ENCODE peak calls at places on chromosomes 1 and 21, in ten cellular contexts. K is kidney tubule cell; C is left ventricle myocardium inferior; F is putamen; E is breast epithelium; O is activated effector memory CD4-positive, alpha-beta T cell treated with Interleukin-2 at 50 U/mL for 16 hours; V is activated T-cell treated with anti-CD3 and anti-CD28 coated beads for 24 hours; R is ACHN; X is fibroblast of the aortic adventitia; U is lower leg skin. I is an unnamed sample.

GRCh38 chr1:18556364-18556763 is 74.3 kb upstream of the PAX7 start:
- DNase-seq in K (no peak), C (no peak), F (no peak), E (no peak), O (no peak), V (no peak), R (peak; percentile 30), X (peak; percentile 12), U (no peak), I (no peak)

GRCh38 chr1:200670215-200671118 is 760 bp upstream of the DDX59 start:
- DNase-seq in K (peak; percentile 66), C (no peak), F (peak; percentile 67), E (no peak), O (no peak), V (no peak), R (peak; percentile 76), X (peak; percentile 12), U (no peak), I (no peak)

GRCh38 chr21:27581168-27581567 is 614.3 kb upstream of the ADAMTS5 start:
- DNase-seq in K (peak; percentile 96), C (no peak), F (no peak), E (no peak), O (no peak), V (no peak), R (no peak), X (no peak), U (no peak), I (no peak)

GRCh38 chr1:54302951-54303843 is 103.0 kb downstream of the SSBP3 start:
- DNase-seq in K (no peak), C (no peak), F (no peak), E (no peak), O (no peak), V (no peak), R (no peak), X (no peak), U (no peak), I (no peak)

GRCh38 chr1:26582836-26583460 is 53.4 kb downstream of the RPS6KA1 start:
- DNase-seq in K (peak; percentile 91), C (no peak), F (no peak), E (no peak), O (no peak), V (peak; percentile 72), R (peak; percentile 84), X (peak; percentile 66), U (no peak), I (peak; percentile 80)

GRCh38 chr1:48680411-48681035 is 96.2 kb downstream of the BEND5 start:
- DNase-seq in K (peak; percentile 57), C (no peak), F (no peak), E (no peak), O (no peak), V (no peak), R (no peak), X (no peak), U (peak; percentile 34), I (no peak)

GRCh38 chr1:50422946-50423669 is at the start of gene DMRTA2:
- DNase-seq in K (peak; percentile 40), C (no peak), F (peak; percentile 39), E (no peak), O (no peak), V (no peak), R (no peak), X (no peak), U (no peak), I (no peak)

GRCh38 chr1:59279651-59280050 is 17.2 kb upstream of the FGGY start:
- DNase-seq in K (no peak), C (no peak), F (no peak), E (no peak), O (no peak), V (no peak), R (no peak), X (no peak), U (no peak), I (no peak)

GRCh38 chr1:3027611-3028371 is 6.5 kb downstream of the ACTRT2 start:
- DNase-seq in K (no peak), C (no peak), F (no peak), E (no peak), O (no peak), V (no peak), R (no peak), X (no peak), U (peak; percentile 76), I (no peak)

GRCh38 chr1:34806396-34806795 is 13.6 kb downstream of the GJA4 start:
- DNase-seq in K (peak; percentile 3), C (no peak), F (no peak), E (no peak), O (no peak), V (no peak), R (no peak), X (peak; percentile 33), U (no peak), I (no peak)

GRCh38 chr1:218494449-218494852 is 149.3 kb downstream of the TGFB2 start:
- DNase-seq in K (no peak), C (no peak), F (no peak), E (peak; percentile 38), O (no peak), V (no peak), R (no peak), X (no peak), U (no peak), I (no peak)

GRCh38 chr1:166170075-166170474 is 3.3 kb upstream of the FAM78B start:
- DNase-seq in K (peak; percentile 35), C (no peak), F (no peak), E (no peak), O (no peak), V (no peak), R (no peak), X (no peak), U (no peak), I (no peak)

GRCh38 chr1:169509354-169509753 is 23.6 kb upstream of the SLC19A2 start:
- DNase-seq in K (no peak), C (no peak), F (no peak), E (no peak), O (no peak), V (no peak), R (no peak), X (no peak), U (no peak), I (no peak)

GRCh38 chr1:19448491-19449439 is 36.6 kb downstream of the CAPZB start:
- DNase-seq in K (peak; percentile 95), C (peak; percentile 66), F (peak; percentile 40), E (no peak), O (no peak), V (no peak), R (peak; percentile 90), X (peak; percentile 96), U (peak; percentile 91), I (peak; percentile 79)

GRCh38 chr1:184905601-184906322 is 68.5 kb downstream of the NIBAN1 start:
- DNase-seq in K (no peak), C (no peak), F (no peak), E (no peak), O (no peak), V (no peak), R (no peak), X (peak; percentile 14), U (no peak), I (no peak)

GRCh38 chr1:22038036-22038435 is 14.5 kb upstream of the CDC42 start:
- DNase-seq in K (no peak), C (peak; percentile 24), F (peak; percentile 75), E (no peak), O (no peak), V (no peak), R (no peak), X (no peak), U (no peak), I (no peak)

GRCh38 chr1:41887365-41887764 is 31.4 kb downstream of the HIVEP3 start:
- DNase-seq in K (no peak), C (no peak), F (no peak), E (no peak), O (no peak), V (no peak), R (no peak), X (no peak), U (no peak), I (no peak)

GRCh38 chr1:98119793-98120192 is 199.0 kb upstream of the DPYD start:
- DNase-seq in K (peak; percentile 23), C (no peak), F (no peak), E (no peak), O (no peak), V (no peak), R (peak; percentile 25), X (no peak), U (no peak), I (no peak)

GRCh38 chr1:87598429-87598828 is 269.7 kb downstream of the LMO4 start:
- DNase-seq in K (no peak), C (no peak), F (no peak), E (no peak), O (no peak), V (no peak), R (peak; percentile 2), X (no peak), U (no peak), I (no peak)

GRCh38 chr1:212478467-212479025 is 45.8 kb downstream of the NENF start:
- DNase-seq in K (no peak), C (no peak), F (no peak), E (no peak), O (no peak), V (no peak), R (no peak), X (no peak), U (no peak), I (no peak)

GRCh38 chr1:44619261-44619900 is 54.9 kb downstream of the TMEM53 start:
- DNase-seq in K (peak; percentile 83), C (no peak), F (no peak), E (no peak), O (no peak), V (no peak), R (no peak), X (peak; percentile 65), U (no peak), I (no peak)

GRCh38 chr1:39103321-39104157 is 77.4 kb downstream of the NDUFS5 start:
- DNase-seq in K (peak; percentile 47), C (no peak), F (no peak), E (no peak), O (no peak), V (no peak), R (no peak), X (peak; percentile 45), U (peak; percentile 79), I (no peak)

GRCh38 chr1:26861286-26861701 is 1.7 kb upstream of the SFN start:
- DNase-seq in K (peak; percentile 28), C (no peak), F (no peak), E (no peak), O (no peak), V (no peak), R (peak; percentile 42), X (peak; percentile 30), U (no peak), I (no peak)

GRCh38 chr21:36654341-36654740 is 44.6 kb upstream of the SIM2 start:
- DNase-seq in K (peak; percentile 39), C (no peak), F (peak; percentile 91), E (peak; percentile 27), O (no peak), V (no peak), R (no peak), X (no peak), U (no peak), I (no peak)

GRCh38 chr1:181789395-181789794 is 272.1 kb downstream of the ZNF648 start:
- DNase-seq in K (peak; percentile 62), C (no peak), F (no peak), E (peak; percentile 42), O (no peak), V (no peak), R (no peak), X (no peak), U (no peak), I (no peak)

I was measured in Right ventricle myocardium inferior.